ENCODE peak calls at places on chromosomes 4 and X, in six cellular contexts. L, S, C, Q, V and E are unnamed samples.

GRCh38 chrX:135346975-135347374 is 37.7 kb downstream of the ETDC start:
- DNase-seq in L (no peak), S (no peak), C (no peak), Q (no peak), V (peak), E (no peak)

GRCh38 chr4:153362184-153362583 is 17.7 kb downstream of the MND1 start:
- DNase-seq in L (no peak), S (no peak), C (no peak), Q (no peak), V (no peak), E (no peak)

GRCh38 chrX:2351321-2351720 is 149.5 kb downstream of the DHRSX start:
- DNase-seq in L (peak), S (no peak), C (no peak), Q (no peak), V (no peak), E (no peak)

GRCh38 chr4:38509551-38509950 is 154.4 kb upstream of the KLF3 start:
- DNase-seq in L (no peak), S (no peak), C (no peak), Q (no peak), V (no peak), E (no peak)

GRCh38 chr4:153269223-153269990 is 65.2 kb downstream of the TRIM2 start:
- DNase-seq in L (no peak), S (no peak), C (no peak), Q (no peak), V (no peak), E (no peak)

GRCh38 chrX:74061879-74062278 is 242.1 kb upstream of the ZCCHC13 start:
- DNase-seq in L (peak), S (no peak), C (no peak), Q (no peak), V (no peak), E (no peak)

GRCh38 chrX:150184487-150184886 is 178.6 kb upstream of the MAMLD1 start:
- DNase-seq in L (peak), S (no peak), C (no peak), Q (peak), V (no peak), E (no peak)

GRCh38 chr4:98794565-98795205 is 134.2 kb downstream of the EIF4E start:
- DNase-seq in L (peak), S (no peak), C (peak), Q (no peak), V (no peak), E (no peak)

GRCh38 chrX:132171478-132171877 is 43.7 kb upstream of the FRMD7 start:
- DNase-seq in L (no peak), S (no peak), C (no peak), Q (no peak), V (no peak), E (no peak)

GRCh38 chr4:109729155-109729562 is 711 bp downstream of the PLA2G12A start:
- DNase-seq in L (peak), S (peak), C (peak), Q (no peak), V (peak), E (no peak)

GRCh38 chr4:16111533-16111932 is 27.7 kb upstream of the PROM1 start:
- DNase-seq in L (no peak), S (no peak), C (no peak), Q (no peak), V (no peak), E (no peak)

GRCh38 chrX:132651411-132652086 is 162.7 kb upstream of the MBNL3 start:
- DNase-seq in L (no peak), S (no peak), C (no peak), Q (no peak), V (no peak), E (no peak)

GRCh38 chr4:7358100-7358735 is 76.5 kb downstream of the PSAPL1 start:
- DNase-seq in L (peak), S (no peak), C (no peak), Q (peak), V (peak), E (no peak)

GRCh38 chrX:27086221-27086620 is 376.9 kb downstream of the PPP4R3C start:
- DNase-seq in L (no peak), S (no peak), C (no peak), Q (no peak), V (no peak), E (no peak)

GRCh38 chr4:7375427-7375826 is 59.3 kb downstream of the PSAPL1 start:
- DNase-seq in L (no peak), S (no peak), C (no peak), Q (no peak), V (no peak), E (no peak)

GRCh38 chrX:2176733-2177132 is 324.0 kb downstream of the DHRSX start:
- DNase-seq in L (no peak), S (no peak), C (no peak), Q (no peak), V (no peak), E (no peak)